ENCODE peak calls at places on chromosome 18, in eight cellular contexts. D, J, F, L, P, H, V and N are unnamed samples.

GRCh38 chr18:22591231-22591630 is 173.5 kb upstream of the CTAGE1 start:
- DNase-seq in V (no peak), H (no peak), D (no peak), F (no peak), P (no peak), L (no peak), J (no peak), N (no peak)

GRCh38 chr18:11807233-11807632 is 44.0 kb upstream of the CHMP1B start:
- DNase-seq in V (no peak), P (no peak), D (no peak), H (no peak), J (no peak), L (no peak), F (no peak), N (no peak)

GRCh38 chr18:9094307-9095226 is 7.9 kb upstream of the NDUFV2 start:
- DNase-seq in D (no peak), H (peak; percentile 42), F (no peak), V (no peak), J (no peak), L (no peak), P (no peak), N (no peak)

GRCh38 chr18:64981915-64982314 is 768.9 kb upstream of the CDH7 start:
- DNase-seq in F (no peak), V (no peak), P (no peak), L (no peak), H (no peak), D (no peak), J (no peak), N (no peak)

GRCh38 chr18:9804517-9805104 is 81.2 kb upstream of the TXNDC2 start:
- DNase-seq in V (no peak), D (no peak), P (no peak), L (no peak), F (no peak), J (no peak), H (no peak), N (no peak)

GRCh38 chr18:57743008-57743407 is 60.1 kb downstream of the ATP8B1 start:
- DNase-seq in P (no peak), V (no peak), L (peak; percentile 17), H (no peak), J (no peak), D (no peak), F (no peak), N (no peak)

GRCh38 chr18:46290440-46291020 is 186.3 kb downstream of the HAUS1 start:
- DNase-seq in L (no peak), H (no peak), V (no peak), J (no peak), D (no peak), P (no peak), F (no peak), N (no peak)

GRCh38 chr18:13019301-13019700 is 28.1 kb downstream of the CEP192 start:
- DNase-seq in J (no peak), P (no peak), V (no peak), F (no peak), H (peak; percentile 66), L (no peak), D (no peak), N (no peak)

GRCh38 chr18:27843783-27844415 is 333.0 kb downstream of the CDH2 start:
- DNase-seq in H (no peak), J (no peak), D (no peak), L (no peak), P (no peak), F (no peak), V (no peak), N (no peak)

DNA sequence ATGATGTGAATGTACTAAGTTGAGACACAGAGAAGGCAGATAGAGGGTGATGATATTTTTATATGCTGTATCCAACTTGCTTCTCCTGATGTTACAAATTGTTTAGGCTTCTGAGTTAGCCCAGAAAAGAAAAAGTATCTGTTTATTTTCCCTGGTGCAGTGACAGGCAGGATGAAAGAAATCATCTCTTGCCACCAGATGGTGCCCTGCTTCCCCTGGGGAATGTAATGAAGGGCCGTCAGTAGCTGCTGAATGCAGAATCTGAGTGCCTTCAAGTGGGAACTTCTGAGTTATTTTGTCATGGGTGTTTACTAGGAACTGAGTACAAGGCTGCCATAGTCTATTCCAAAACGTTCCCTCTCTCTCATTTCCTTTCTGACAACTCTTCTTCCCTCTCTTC is 525.6 kb downstream of the MBD2 start:
- DNase-seq in L (peak; percentile 46), D (peak; percentile 52), F (peak; percentile 56), P (peak; percentile 29), J (no peak), H (peak; percentile 21), V (peak; percentile 55), N (no peak)
- TF ChIP-seq CTCF in L (peak; percentile 60), D (no peak), F (no peak), P (peak; percentile 76), J (peak; percentile 34), H (peak; percentile 43), V (peak; percentile 46), N (peak; percentile 19)

GRCh38 chr18:33440011-33440383 is 524 bp downstream of the CCDC178 start:
- DNase-seq in P (peak; percentile 52), J (no peak), L (peak; percentile 32), F (peak; percentile 63), D (peak; percentile 54), H (peak; percentile 23), V (peak; percentile 59), N (peak; percentile 67)
- TF ChIP-seq CTCF in P (peak; percentile 73), J (peak; percentile 42), L (peak; percentile 15), F (peak; percentile 23), D (no peak), H (peak; percentile 21), V (peak; percentile 45), N (peak; percentile 60)

DNA sequence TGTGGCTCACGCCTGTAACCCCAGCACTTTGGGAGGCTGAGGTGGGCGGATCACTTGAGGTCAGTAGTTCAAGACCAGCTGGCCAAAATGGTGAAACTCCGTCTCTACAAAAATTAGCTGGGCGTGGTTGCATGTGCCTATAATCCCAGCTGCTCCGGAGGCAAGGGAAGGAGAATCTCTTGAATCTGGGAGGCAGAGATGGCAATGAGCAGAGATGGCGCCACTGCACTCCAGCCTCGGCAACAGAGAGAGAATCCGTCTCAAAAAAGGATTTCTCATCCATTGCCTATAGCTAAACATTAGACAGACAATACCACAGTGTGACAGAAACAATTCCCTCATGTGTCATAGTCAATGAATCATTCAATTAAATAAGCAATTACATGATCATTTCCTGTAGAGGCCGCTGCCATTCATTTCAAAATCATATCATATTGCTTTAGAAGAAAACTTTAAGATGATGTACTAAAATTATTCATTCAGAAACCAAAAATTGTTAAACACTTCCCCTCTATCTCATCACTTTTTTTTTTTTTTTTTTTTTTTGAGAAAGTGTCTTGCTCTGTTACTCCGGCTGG is 69.5 kb upstream of the TGIF1 start:
- DNase-seq in L (no peak), H (no peak), J (no peak), D (no peak), F (no peak), P (no peak), V (no peak), N (no peak)
- TF ChIP-seq CTCF in L (no peak), H (no peak), J (no peak), D (no peak), F (no peak), P (no peak), V (no peak), N (no peak)

GRCh38 chr18:79668203-79668602 is 11.4 kb upstream of the CTDP1 start:
- DNase-seq in L (no peak), D (no peak), F (no peak), P (no peak), J (no peak), H (no peak), V (no peak), N (no peak)
- TF ChIP-seq CTCF in L (no peak), D (no peak), F (no peak), P (no peak), J (no peak), H (no peak), V (no peak), N (no peak)